ENCODE peak calls at places on chromosomes 16 and 17, in six cellular contexts. One of them, this sample, is unnamed.
A peak's percentile ranks its signal among the peaks of the same experiment; 100 is the strongest.

GRCh38 chr16:72946474-72947194 is 101.3 kb downstream of the ZFHX3 start:
- DNase-seq in endothelial cell of umbilical vein: no peak
- DNase-seq in GM23248: no peak
- DNase-seq in GM23338: no peak
- DNase-seq in H1: no peak
- DNase-seq in hepatocyte: no peak
- DNase-seq in this sample: peak; percentile 46

GRCh38 chr16:4776141-4776705 is 9.3 kb upstream of the ZNF500 start:
- DNase-seq in GM23248: no peak
- DNase-seq in hepatocyte: no peak
- DNase-seq in endothelial cell of umbilical vein: no peak
- DNase-seq in H1: no peak
- DNase-seq in GM23338: no peak
- DNase-seq in this sample: no peak

GRCh38 chr17:28645576-28645939 is 600 bp upstream of the BLTP2 start:
- DNase-seq in endothelial cell of umbilical vein: no peak
- DNase-seq in GM23248: no peak
- DNase-seq in GM23338: no peak
- DNase-seq in H1: no peak
- DNase-seq in hepatocyte: no peak
- DNase-seq in this sample: no peak

GRCh38 chr17:35797918-35798317 is 2.5 kb upstream of the MMP28 start:
- DNase-seq in GM23338: no peak
- DNase-seq in hepatocyte: no peak
- DNase-seq in endothelial cell of umbilical vein: no peak
- DNase-seq in GM23248: no peak
- DNase-seq in H1: peak; percentile 14
- DNase-seq in this sample: no peak

GRCh38 chr17:83099570-83100181 is 20.3 kb downstream of the METRNL start:
- DNase-seq in endothelial cell of umbilical vein: no peak
- DNase-seq in GM23338: no peak
- DNase-seq in GM23248: peak; percentile 80
- DNase-seq in hepatocyte: peak; percentile 75
- DNase-seq in H1: no peak
- DNase-seq in this sample: peak; percentile 40

GRCh38 chr16:23941963-23942564 is 106.3 kb downstream of the PRKCB start:
- DNase-seq in endothelial cell of umbilical vein: no peak
- DNase-seq in H1: no peak
- DNase-seq in hepatocyte: no peak
- DNase-seq in GM23248: no peak
- DNase-seq in GM23338: no peak
- DNase-seq in this sample: no peak

GRCh38 chr16:75011634-75012307 is 12.9 kb downstream of the ZNRF1 start:
- DNase-seq in endothelial cell of umbilical vein: peak; percentile 89
- DNase-seq in hepatocyte: peak; percentile 35
- DNase-seq in H1: no peak
- DNase-seq in GM23248: peak; percentile 93
- DNase-seq in GM23338: no peak
- DNase-seq in this sample: peak; percentile 94

GRCh38 chr17:41540921-41541625 is 13.0 kb upstream of the KRT19 start:
- DNase-seq in H1: no peak
- DNase-seq in hepatocyte: peak; percentile 41
- DNase-seq in endothelial cell of umbilical vein: peak; percentile 37
- DNase-seq in GM23338: no peak
- DNase-seq in GM23248: peak; percentile 48
- DNase-seq in this sample: no peak

GRCh38 chr16:66271074-66272060 is 95.1 kb upstream of the CDH5 start:
- DNase-seq in H1: no peak
- DNase-seq in GM23248: peak; percentile 80
- DNase-seq in hepatocyte: no peak
- DNase-seq in GM23338: no peak
- DNase-seq in endothelial cell of umbilical vein: no peak
- DNase-seq in this sample: no peak

GRCh38 chr17:27336217-27336616 is 42.3 kb downstream of the WSB1 start:
- DNase-seq in GM23248: no peak
- DNase-seq in hepatocyte: no peak
- DNase-seq in endothelial cell of umbilical vein: no peak
- DNase-seq in GM23338: no peak
- DNase-seq in H1: no peak
- DNase-seq in this sample: no peak

GRCh38 chr16:4825196-4825595 is 21.9 kb downstream of the GLYR1 start:
- DNase-seq in hepatocyte: no peak
- DNase-seq in endothelial cell of umbilical vein: no peak
- DNase-seq in GM23248: no peak
- DNase-seq in GM23338: no peak
- DNase-seq in H1: no peak
- DNase-seq in this sample: no peak

GRCh38 chr17:57739402-57740224 is 5.5 kb downstream of the CCDC182 start:
- DNase-seq in GM23338: peak; percentile 77
- DNase-seq in endothelial cell of umbilical vein: no peak
- DNase-seq in GM23248: peak; percentile 34
- DNase-seq in hepatocyte: peak; percentile 58
- DNase-seq in H1: no peak
- DNase-seq in this sample: no peak

GRCh38 chr17:13671771-13672170 is 70.0 kb upstream of the HS3ST3A1 start:
- DNase-seq in hepatocyte: no peak
- DNase-seq in H1: no peak
- DNase-seq in endothelial cell of umbilical vein: no peak
- DNase-seq in GM23338: peak; percentile 17
- DNase-seq in GM23248: peak; percentile 40
- DNase-seq in this sample: peak; percentile 66

GRCh38 chr17:78568494-78569115 is 8.6 kb downstream of the DNAH17 start:
- DNase-seq in H1: no peak
- DNase-seq in GM23248: peak; percentile 39
- DNase-seq in endothelial cell of umbilical vein: no peak
- DNase-seq in hepatocyte: peak; percentile 48
- DNase-seq in GM23338: no peak
- DNase-seq in this sample: peak; percentile 10

GRCh38 chr17:81831957-81832607 is 1.0 kb downstream of the MCRIP1 start:
- DNase-seq in endothelial cell of umbilical vein: no peak
- DNase-seq in GM23248: peak; percentile 89
- DNase-seq in H1: no peak
- DNase-seq in GM23338: no peak
- DNase-seq in hepatocyte: no peak
- DNase-seq in this sample: peak; percentile 20

GRCh38 chr16:1216296-1216619 is 8.8 kb downstream of the TPSG1 start:
- DNase-seq in endothelial cell of umbilical vein: no peak
- DNase-seq in hepatocyte: no peak
- DNase-seq in H1: no peak
- DNase-seq in GM23338: no peak
- DNase-seq in GM23248: no peak
- DNase-seq in this sample: no peak

GRCh38 chr17:4485676-4486646 is 12.7 kb upstream of the SPNS2 start:
- DNase-seq in H1: no peak
- DNase-seq in GM23338: no peak
- DNase-seq in hepatocyte: no peak
- DNase-seq in endothelial cell of umbilical vein: no peak
- DNase-seq in GM23248: no peak
- DNase-seq in this sample: no peak

GRCh38 chr17:73564856-73565255 is 79.4 kb downstream of the SDK2 start:
- DNase-seq in GM23248: no peak
- DNase-seq in GM23338: no peak
- DNase-seq in hepatocyte: no peak
- DNase-seq in endothelial cell of umbilical vein: no peak
- DNase-seq in H1: no peak
- DNase-seq in this sample: no peak

GRCh38 chr17:79921411-79922160 is 82.3 kb upstream of the CBX4 start:
- DNase-seq in H1: no peak
- DNase-seq in GM23248: no peak
- DNase-seq in hepatocyte: no peak
- DNase-seq in GM23338: no peak
- DNase-seq in endothelial cell of umbilical vein: no peak
- DNase-seq in this sample: no peak

GRCh38 chr17:19383681-19384470 is 3.1 kb downstream of the MFAP4 start:
- DNase-seq in H1: no peak
- DNase-seq in hepatocyte: no peak
- DNase-seq in GM23248: peak; percentile 79
- DNase-seq in endothelial cell of umbilical vein: no peak
- DNase-seq in GM23338: no peak
- DNase-seq in this sample: no peak

GRCh38 chr16:47045459-47045858 is 72.0 kb upstream of the DNAJA2 start:
- DNase-seq in GM23248: no peak
- DNase-seq in hepatocyte: no peak
- DNase-seq in GM23338: no peak
- DNase-seq in H1: no peak
- DNase-seq in endothelial cell of umbilical vein: no peak
- DNase-seq in this sample: no peak

GRCh38 chr17:27529230-27529796 is 73.1 kb downstream of the KSR1 start:
- DNase-seq in GM23338: no peak
- DNase-seq in hepatocyte: no peak
- DNase-seq in H1: no peak
- DNase-seq in endothelial cell of umbilical vein: peak; percentile 33
- DNase-seq in GM23248: no peak
- DNase-seq in this sample: peak; percentile 53

GRCh38 chr17:72063756-72064461 is 56.9 kb upstream of the SOX9 start:
- DNase-seq in GM23248: no peak
- DNase-seq in H1: no peak
- DNase-seq in GM23338: no peak
- DNase-seq in hepatocyte: no peak
- DNase-seq in endothelial cell of umbilical vein: no peak
- DNase-seq in this sample: no peak

GRCh38 chr16:3202903-3203539 is 15.0 kb downstream of the OR1F1 start:
- DNase-seq in endothelial cell of umbilical vein: no peak
- DNase-seq in H1: no peak
- DNase-seq in GM23338: no peak
- DNase-seq in hepatocyte: no peak
- DNase-seq in GM23248: peak; percentile 49
- DNase-seq in this sample: no peak

GRCh38 chr17:4136373-4136772 is 6.5 kb downstream of the ZZEF1 start:
- DNase-seq in hepatocyte: no peak
- DNase-seq in GM23248: no peak
- DNase-seq in H1: no peak
- DNase-seq in endothelial cell of umbilical vein: no peak
- DNase-seq in GM23338: no peak
- DNase-seq in this sample: peak; percentile 67

GRCh38 chr17:41428591-41429326 is 4.4 kb upstream of the KRT37 start:
- DNase-seq in endothelial cell of umbilical vein: no peak
- DNase-seq in GM23338: no peak
- DNase-seq in H1: no peak
- DNase-seq in hepatocyte: no peak
- DNase-seq in GM23248: peak; percentile 28
- DNase-seq in this sample: peak; percentile 48

GRCh38 chr17:28585891-28586290 is 9.2 kb upstream of the ALDOC start:
- DNase-seq in H1: no peak
- DNase-seq in GM23248: no peak
- DNase-seq in GM23338: no peak
- DNase-seq in hepatocyte: no peak
- DNase-seq in endothelial cell of umbilical vein: no peak
- DNase-seq in this sample: no peak

GRCh38 chr16:57444711-57445110 is 2.5 kb downstream of the CIAPIN1 start:
- DNase-seq in GM23248: peak; percentile 89
- DNase-seq in GM23338: no peak
- DNase-seq in hepatocyte: no peak
- DNase-seq in H1: no peak
- DNase-seq in endothelial cell of umbilical vein: no peak
- DNase-seq in this sample: peak; percentile 20

DNA sequence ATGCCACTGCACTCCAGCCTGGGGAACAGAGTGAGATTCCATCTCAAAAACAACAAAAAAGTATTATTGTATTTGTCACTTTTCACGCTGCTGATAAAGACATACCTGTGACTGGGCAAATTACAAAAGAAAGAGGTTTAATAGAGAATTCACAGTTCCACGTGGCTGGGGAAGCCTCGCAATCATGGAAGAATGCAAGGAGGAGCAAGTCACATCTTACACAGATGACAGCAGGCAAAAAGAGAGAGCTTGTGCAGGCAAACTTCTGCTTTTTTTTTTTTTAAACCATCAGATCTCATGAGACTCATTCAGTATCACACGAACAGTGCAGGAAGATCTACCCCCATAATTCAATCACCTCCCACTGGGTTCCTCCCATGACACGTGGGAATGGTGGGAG is 41.5 kb upstream of the ETV4 start:
- DNase-seq in hepatocyte: no peak
- DNase-seq in GM23248: no peak
- DNase-seq in GM23338: no peak
- DNase-seq in endothelial cell of umbilical vein: no peak
- DNase-seq in H1: no peak
- DNase-seq in this sample: no peak
- H3K27ac ChIP-seq in hepatocyte: no peak overlapping the region
- H3K27ac ChIP-seq in GM23248: no peak overlapping the region
- H3K27ac ChIP-seq in GM23338: no peak overlapping the region
- H3K27ac ChIP-seq in endothelial cell of umbilical vein: no peak overlapping the region
- H3K27ac ChIP-seq in H1: no peak overlapping the region
- H3K27ac ChIP-seq in this sample: no peak overlapping the region

DNA sequence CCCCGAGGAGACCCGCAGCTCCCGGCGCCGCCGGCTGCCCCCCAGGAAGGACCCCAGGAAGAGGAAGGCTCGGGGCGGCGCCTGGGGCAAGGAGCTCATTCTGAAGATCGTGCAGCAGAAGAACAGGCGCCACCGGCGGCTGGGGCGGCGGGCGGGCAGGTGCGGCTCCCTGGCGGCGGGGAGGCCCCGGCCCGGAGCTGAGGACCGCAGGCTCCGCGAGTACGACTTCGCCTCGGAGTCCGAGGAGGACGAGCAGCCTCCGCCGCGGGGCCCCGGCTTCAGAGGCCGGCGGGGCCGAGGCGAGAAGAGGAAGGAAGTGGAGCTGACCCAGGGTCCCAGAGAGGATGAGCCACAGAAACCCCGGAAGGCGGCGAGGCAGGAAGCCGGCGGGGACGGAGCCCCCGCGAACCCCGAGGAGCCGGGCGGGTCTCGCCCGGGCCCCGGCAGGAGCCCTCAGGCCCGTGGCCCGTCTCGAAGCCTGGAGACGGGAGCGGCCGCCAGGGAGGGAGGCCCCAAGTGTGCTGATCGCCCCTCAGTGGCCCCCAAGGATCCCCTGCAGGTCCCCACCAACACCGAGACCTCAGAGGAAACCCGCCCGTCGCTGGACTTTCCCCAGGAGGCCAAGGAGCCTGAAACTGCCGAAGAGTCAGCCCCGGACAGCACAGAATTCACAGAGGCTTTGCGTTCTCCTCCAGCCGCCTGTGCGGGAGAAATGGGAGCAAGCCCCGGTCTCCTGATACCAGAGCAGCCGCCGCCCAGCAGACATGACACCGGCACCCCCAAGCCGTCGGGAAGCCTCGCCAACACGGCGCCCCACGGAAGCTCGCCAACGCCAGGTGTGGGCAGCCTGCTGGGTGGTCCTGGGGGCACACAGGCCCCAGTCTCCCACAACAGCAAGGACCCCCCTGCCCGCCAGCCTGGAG is 22.3 kb upstream of the ZFPM1 start:
- DNase-seq in hepatocyte: no peak
- DNase-seq in GM23338: peak; percentile 73
- DNase-seq in GM23248: peak; percentile 47
- DNase-seq in H1: peak; percentile 74
- DNase-seq in endothelial cell of umbilical vein: peak; percentile 28
- DNase-seq in this sample: no peak
- TF ChIP-seq EZH2 in hepatocyte: no peak
- TF ChIP-seq EZH2 in GM23338: no peak
- TF ChIP-seq EZH2 in GM23248: no peak
- TF ChIP-seq EZH2 in H1: peak; percentile 47
- TF ChIP-seq EZH2 in endothelial cell of umbilical vein: no peak
- TF ChIP-seq EZH2 in this sample: no peak

GRCh38 chr17:8118769-8119574 is 658 bp upstream of the ALOXE3 start:
- DNase-seq in endothelial cell of umbilical vein: peak; percentile 86
- DNase-seq in hepatocyte: peak; percentile 94
- DNase-seq in H1: peak; percentile 96
- DNase-seq in GM23338: peak; percentile 91
- DNase-seq in GM23248: peak; percentile 92
- DNase-seq in this sample: peak; percentile 57
- H3K4me1 ChIP-seq in endothelial cell of umbilical vein: peaks cover 31% of the 10 kb centered on the region
- H3K4me1 ChIP-seq in hepatocyte: peaks cover 15% of the 10 kb centered on the region
- H3K4me1 ChIP-seq in H1: peaks cover 12% of the 10 kb centered on the region
- H3K4me1 ChIP-seq in GM23338: peaks cover 12% of the 10 kb centered on the region
- H3K4me1 ChIP-seq in GM23248: peaks cover 15% of the 10 kb centered on the region
- H3K4me1 ChIP-seq in this sample: peaks cover 34% of the 10 kb centered on the region

GRCh38 chr17:44187131-44187899 is 543 bp downstream of the TMUB2 start:
- DNase-seq in endothelial cell of umbilical vein: peak; percentile 34
- DNase-seq in hepatocyte: no peak
- DNase-seq in GM23248: peak; percentile 72
- DNase-seq in H1: peak; percentile 63
- DNase-seq in GM23338: peak; percentile 74
- DNase-seq in this sample: no peak
- H3K27ac ChIP-seq in endothelial cell of umbilical vein: peak overlapping the region; percentile 92
- H3K27ac ChIP-seq in hepatocyte: peak overlapping the region; percentile 94
- H3K27ac ChIP-seq in GM23248: peak overlapping the region; percentile 92
- H3K27ac ChIP-seq in H1: peak overlapping the region; percentile 91
- H3K27ac ChIP-seq in GM23338: peak overlapping the region; percentile 28
- H3K27ac ChIP-seq in this sample: peak overlapping the region; percentile 99